ENCODE peak calls at places on chromosomes 12 and 14, in nine cellular contexts. F, H, S, L, J, Q, D, Y and U are unnamed samples.

GRCh38 chr14:62126885-62127478 is 364.8 kb downstream of the SNAPC1 start:
- DNase-seq in F (no peak), H (peak), S (no peak), L (no peak), J (peak), Q (no peak), D (peak), Y (no peak), U (no peak)

GRCh38 chr14:64117671-64118402 is 176.3 kb downstream of the ESR2 start:
- DNase-seq in F (no peak), H (no peak), S (no peak), L (no peak), J (peak), Q (no peak), D (no peak), Y (peak), U (peak)

GRCh38 chr12:25718081-25718731 is 165.1 kb upstream of the LMNTD1 start:
- DNase-seq in F (no peak), H (no peak), S (no peak), L (no peak), J (no peak), Q (no peak), D (no peak), Y (no peak), U (no peak)

GRCh38 chr14:102279688-102280348 is 25.1 kb downstream of the MOK start:
- DNase-seq in F (no peak), H (peak), S (no peak), L (no peak), J (peak), Q (no peak), D (peak), Y (no peak), U (no peak)

GRCh38 chr12:131829351-131829794 is 1.2 kb downstream of the MMP17 start:
- DNase-seq in F (no peak), H (no peak), S (no peak), L (no peak), J (no peak), Q (no peak), D (peak), Y (no peak), U (peak)

GRCh38 chr12:51895378-51896135 is 7.7 kb downstream of the ANKRD33 start:
- DNase-seq in F (no peak), H (no peak), S (no peak), L (no peak), J (no peak), Q (no peak), D (no peak), Y (no peak), U (peak)

GRCh38 chr14:71942904-71943694 is 10.9 kb downstream of the RGS6 start:
- DNase-seq in F (no peak), H (no peak), S (no peak), L (no peak), J (no peak), Q (no peak), D (no peak), Y (no peak), U (no peak)

GRCh38 chr12:124403273-124403672 is 108.4 kb downstream of the RFLNA start:
- DNase-seq in F (no peak), H (no peak), S (no peak), L (no peak), J (no peak), Q (no peak), D (no peak), Y (no peak), U (peak)

GRCh38 chr12:93587601-93588000 is 15.1 kb downstream of the SOCS2 start:
- DNase-seq in F (no peak), H (no peak), S (no peak), L (no peak), J (no peak), Q (no peak), D (no peak), Y (no peak), U (no peak)

GRCh38 chr14:23513466-23514008 is 38.0 kb downstream of the ZFHX2 start:
- DNase-seq in F (no peak), H (no peak), S (no peak), L (no peak), J (no peak), Q (no peak), D (no peak), Y (no peak), U (no peak)

GRCh38 chr14:31530136-31530535 is 31.1 kb upstream of the NUBPL start:
- DNase-seq in F (no peak), H (no peak), S (no peak), L (no peak), J (no peak), Q (no peak), D (no peak), Y (no peak), U (no peak)

GRCh38 chr12:7695159-7695930 is at the start of gene GDF3:
- DNase-seq in F (no peak), H (no peak), S (no peak), L (no peak), J (no peak), Q (no peak), D (no peak), Y (no peak), U (no peak)

GRCh38 chr14:94029250-94029649 is 3.1 kb downstream of the OTUB2 start:
- DNase-seq in F (no peak), H (no peak), S (no peak), L (no peak), J (no peak), Q (no peak), D (no peak), Y (no peak), U (no peak)

GRCh38 chr12:9113987-9114309 is 1.8 kb downstream of the A2M start:
- DNase-seq in F (no peak), H (no peak), S (no peak), L (no peak), J (no peak), Q (no peak), D (no peak), Y (no peak), U (no peak)

GRCh38 chr14:36091096-36091495 is 85.4 kb downstream of the PTCSC3 start:
- DNase-seq in F (no peak), H (peak), S (no peak), L (no peak), J (peak), Q (no peak), D (peak), Y (no peak), U (no peak)

GRCh38 chr12:55797068-55797467 is 20.5 kb downstream of the SARNP start:
- DNase-seq in F (no peak), H (peak), S (no peak), L (no peak), J (peak), Q (no peak), D (peak), Y (no peak), U (no peak)